ENCODE peak calls at places on chromosomes 13 and 19, in six cellular contexts. V is CD4-positive, CD25-positive, alpha-beta regulatory T cell; L is heart right ventricle; T is fibroblast of lung; X is DND-41; O is tibial nerve. D is an unnamed sample.

GRCh38 chr19:39296055-39296645 is at the start of gene IFNL1:
- DNase-seq in V (no peak), L (no peak), T (no peak), X (no peak), O (no peak), D (no peak)

GRCh38 chr13:113663934-113664333 is 3.1 kb upstream of the GRK1 start:
- DNase-seq in V (no peak), L (no peak), T (peak; percentile 8), X (no peak), O (no peak), D (no peak)

GRCh38 chr13:112851107-112852046 is 117.6 kb upstream of the MCF2L start:
- DNase-seq in V (no peak), L (no peak), T (no peak), X (no peak), O (no peak), D (no peak)

GRCh38 chr13:53137777-53138176 is 109.2 kb downstream of the OLFM4 start:
- DNase-seq in V (no peak), L (no peak), T (peak; percentile 81), X (no peak), O (peak; percentile 90), D (peak; percentile 90)

GRCh38 chr19:46373573-46374359 is 26.9 kb downstream of the PPP5C start:
- DNase-seq in V (no peak), L (peak; percentile 80), T (no peak), X (peak; percentile 26), O (no peak), D (no peak)

GRCh38 chr13:95382411-95382810 is 81.2 kb upstream of the ABCC4 start:
- DNase-seq in V (no peak), L (no peak), T (no peak), X (no peak), O (no peak), D (no peak)

GRCh38 chr13:51861728-51862300 is at the start of gene CCDC70:
- DNase-seq in V (no peak), L (no peak), T (peak; percentile 8), X (no peak), O (no peak), D (peak; percentile 5)

GRCh38 chr13:39656325-39656677 is 839 bp downstream of the COG6 start:
- DNase-seq in V (no peak), L (no peak), T (peak; percentile 8), X (no peak), O (no peak), D (no peak)

GRCh38 chr19:14475251-14476073 is at the start of gene PTGER1:
- DNase-seq in V (no peak), L (no peak), T (peak; percentile 58), X (no peak), O (no peak), D (no peak)

GRCh38 chr13:37899753-37900152 is 30.2 kb upstream of the TRPC4 start:
- DNase-seq in V (no peak), L (no peak), T (no peak), X (no peak), O (no peak), D (no peak)

GRCh38 chr19:36060430-36060829 is 5.7 kb downstream of the WDR62 start:
- DNase-seq in V (no peak), L (peak; percentile 16), T (peak; percentile 59), X (peak; percentile 24), O (peak; percentile 53), D (no peak)

GRCh38 chr19:37902668-37903067 is 3.7 kb downstream of the WDR87 start:
- DNase-seq in V (peak; percentile 55), L (peak; percentile 72), T (peak; percentile 75), X (peak; percentile 78), O (peak; percentile 86), D (no peak)

GRCh38 chr13:50529154-50529882 is 314.2 kb downstream of the DLEU7 start:
- DNase-seq in V (no peak), L (peak; percentile 91), T (peak; percentile 93), X (peak; percentile 83), O (peak; percentile 71), D (peak; percentile 93)

GRCh38 chr19:36973021-36973843 is 57.1 kb downstream of the ZNF568 start:
- DNase-seq in V (peak; percentile 61), L (peak; percentile 89), T (peak; percentile 76), X (peak; percentile 85), O (peak; percentile 49), D (peak; percentile 18)

GRCh38 chr13:51729853-51730553 is 74.0 kb downstream of the DHRS12 start:
- DNase-seq in V (no peak), L (no peak), T (peak; percentile 87), X (no peak), O (no peak), D (peak; percentile 84)

GRCh38 chr19:35123573-35123972 is 8.0 kb downstream of the FXYD3 start:
- DNase-seq in V (no peak), L (no peak), T (no peak), X (no peak), O (peak; percentile 67), D (no peak)

GRCh38 chr19:11821474-11821873 is 7.4 kb downstream of the ZNF440 start:
- DNase-seq in V (no peak), L (no peak), T (no peak), X (no peak), O (no peak), D (no peak)

GRCh38 chr13:46489586-46490023 is 63.4 kb upstream of the LRCH1 start:
- DNase-seq in V (no peak), L (no peak), T (peak; percentile 92), X (no peak), O (peak; percentile 28), D (peak; percentile 84)

GRCh38 chr13:108213946-108214345 is 1.4 kb downstream of the LIG4 start:
- DNase-seq in V (no peak), L (no peak), T (peak; percentile 20), X (no peak), O (no peak), D (no peak)

GRCh38 chr19:6564393-6564792 is 26.6 kb downstream of the CD70 start:
- DNase-seq in V (no peak), L (no peak), T (no peak), X (peak; percentile 56), O (no peak), D (no peak)

GRCh38 chr19:3511506-3512251 is 5.6 kb downstream of the FZR1 start:
- DNase-seq in V (no peak), L (no peak), T (no peak), X (no peak), O (no peak), D (no peak)

GRCh38 chr19:3266792-3267469 is 42.5 kb downstream of the CELF5 start:
- DNase-seq in V (no peak), L (no peak), T (no peak), X (no peak), O (no peak), D (no peak)

GRCh38 chr13:86757236-86757978 is 913.8 kb upstream of the SLITRK5 start:
- DNase-seq in V (no peak), L (no peak), T (no peak), X (peak; percentile 34), O (no peak), D (no peak)

GRCh38 chr19:48253999-48254398 is 1.7 kb downstream of the CARD8 start:
- DNase-seq in V (no peak), L (no peak), T (no peak), X (no peak), O (no peak), D (no peak)

GRCh38 chr19:48254529-48254970 is 1.2 kb downstream of the CARD8 start:
- DNase-seq in V (no peak), L (no peak), T (no peak), X (no peak), O (no peak), D (no peak)

GRCh38 chr19:48252625-48253024 is 3.1 kb downstream of the CARD8 start:
- DNase-seq in V (no peak), L (no peak), T (no peak), X (no peak), O (no peak), D (no peak)

GRCh38 chr19:48255376-48256303 is at the start of gene CARD8:
- DNase-seq in V (peak; percentile 75), L (peak; percentile 88), T (peak; percentile 93), X (peak; percentile 90), O (peak; percentile 75), D (peak; percentile 55)

GRCh38 chr19:48258350-48258749 is 2.6 kb upstream of the CARD8 start:
- DNase-seq in V (peak; percentile 12), L (no peak), T (no peak), X (peak; percentile 32), O (no peak), D (no peak)
- H3K4me3 ChIP-seq in V (peak overlapping the region; percentile 96), L (no peak overlapping the region), T (no peak overlapping the region), X (no peak overlapping the region), O (no peak overlapping the region), D (peak overlapping the region; percentile 18)

GRCh38 chr19:17751912-17752273 is 616 bp downstream of the FCHO1 start:
- DNase-seq in V (no peak), L (no peak), T (no peak), X (no peak), O (no peak), D (no peak)
- H3K4me3 ChIP-seq in V (peak overlapping the region; percentile 88), L (peak overlapping the region; percentile 10), T (no peak overlapping the region), X (peak overlapping the region; percentile 22), O (peak overlapping the region; percentile 21), D (no peak overlapping the region)

GRCh38 chr13:79780240-79780639 is 299.3 kb downstream of the NDFIP2 start:
- DNase-seq in V (no peak), L (no peak), T (peak; percentile 9), X (no peak), O (no peak), D (no peak)

GRCh38 chr13:79776538-79776937 is 295.6 kb downstream of the NDFIP2 start:
- DNase-seq in V (no peak), L (no peak), T (peak; percentile 59), X (no peak), O (no peak), D (no peak)

GRCh38 chr13:79777504-79777903 is 296.5 kb downstream of the NDFIP2 start:
- DNase-seq in V (no peak), L (no peak), T (no peak), X (no peak), O (no peak), D (no peak)

GRCh38 chr13:79779761-79780160 is 298.8 kb downstream of the NDFIP2 start:
- DNase-seq in V (no peak), L (no peak), T (peak; percentile 52), X (no peak), O (peak; percentile 42), D (peak; percentile 57)

GRCh38 chr13:79779061-79779460 is 298.1 kb downstream of the NDFIP2 start:
- DNase-seq in V (no peak), L (no peak), T (no peak), X (no peak), O (no peak), D (no peak)
- H3K4me3 ChIP-seq in V (no peak overlapping the region), L (no peak overlapping the region), T (no peak overlapping the region), X (no peak overlapping the region), O (no peak overlapping the region), D (no peak overlapping the region)

DNA sequence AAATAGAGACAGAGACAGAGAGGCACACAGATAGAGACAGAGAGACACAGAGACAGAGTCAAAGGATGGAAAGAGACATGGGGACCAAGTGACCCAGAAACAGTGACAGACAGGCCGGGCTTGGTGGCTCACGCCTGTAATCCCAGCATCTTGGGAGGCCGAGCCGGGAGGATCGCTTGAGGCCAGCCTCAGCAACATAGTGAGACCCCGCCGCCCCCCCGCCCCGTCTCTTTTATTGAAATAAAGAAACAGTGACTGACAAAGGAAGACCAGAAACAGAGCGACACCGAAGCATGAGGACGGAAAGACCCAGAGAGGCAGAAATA is 848 bp upstream of the NECTIN2 start:
- DNase-seq in V (no peak), L (no peak), T (no peak), X (no peak), O (peak; percentile 42), D (no peak)
- H3K4me3 ChIP-seq in V (peak overlapping the region; percentile 49), L (peak overlapping the region; percentile 99), T (peak overlapping the region; percentile 58), X (no peak overlapping the region), O (peak overlapping the region; percentile 100), D (peak overlapping the region; percentile 58)